ENCODE peak calls at places on chromosomes 13 and 19, in seven cellular contexts. H, Q, D, L, A, M and K are unnamed samples.

GRCh38 chr13:99150575-99151370 is 49.9 kb upstream of the UBAC2 start:
- DNase-seq in H (peak; percentile 56), Q (peak; percentile 100), D (no peak), L (no peak), A (no peak), M (no peak), K (no peak)

GRCh38 chr19:36215276-36216171 is 618 bp downstream of the ZNF146 start:
- DNase-seq in H (peak; percentile 29), Q (peak; percentile 17), D (no peak), L (no peak), A (no peak), M (peak; percentile 57), K (no peak)

GRCh38 chr13:79459906-79460305 is 21.0 kb upstream of the NDFIP2 start:
- DNase-seq in H (no peak), Q (peak; percentile 74), D (no peak), L (no peak), A (no peak), M (no peak), K (no peak)

GRCh38 chr19:51719251-51719901 is 4.4 kb downstream of the HAS1 start:
- DNase-seq in H (no peak), Q (no peak), D (no peak), L (peak; percentile 22), A (no peak), M (no peak), K (no peak)

GRCh38 chr13:20525144-20525600 is 485 bp downstream of the CRYL1 start:
- DNase-seq in H (no peak), Q (peak; percentile 4), D (no peak), L (peak; percentile 15), A (no peak), M (peak; percentile 30), K (peak; percentile 35)

GRCh38 chr13:95608640-95609280 is 35.7 kb downstream of the DZIP1 start:
- DNase-seq in H (no peak), Q (peak; percentile 40), D (no peak), L (no peak), A (no peak), M (no peak), K (no peak)

GRCh38 chr19:11574689-11575088 is 2.8 kb downstream of the ACP5 start:
- DNase-seq in H (no peak), Q (no peak), D (no peak), L (no peak), A (no peak), M (no peak), K (no peak)

GRCh38 chr19:55082023-55082851 is 6.6 kb downstream of the EPS8L1 start:
- DNase-seq in H (peak; percentile 63), Q (no peak), D (no peak), L (no peak), A (no peak), M (peak; percentile 43), K (no peak)

GRCh38 chr19:872266-872951 is 12.9 kb downstream of the CFD start:
- DNase-seq in H (peak; percentile 84), Q (peak; percentile 75), D (no peak), L (no peak), A (peak; percentile 72), M (peak; percentile 95), K (peak; percentile 84)

GRCh38 chr13:33610471-33611015 is 207.4 kb upstream of the RFC3 start:
- DNase-seq in H (peak; percentile 13), Q (no peak), D (peak; percentile 11), L (peak; percentile 55), A (peak; percentile 29), M (peak; percentile 7), K (no peak)

GRCh38 chr19:16342002-16342715 is 17.5 kb downstream of the KLF2 start:
- DNase-seq in H (no peak), Q (no peak), D (no peak), L (no peak), A (no peak), M (no peak), K (no peak)

GRCh38 chr19:16208847-16209246 is 11.1 kb downstream of the AP1M1 start:
- DNase-seq in H (no peak), Q (no peak), D (no peak), L (no peak), A (no peak), M (no peak), K (no peak)

GRCh38 chr13:35552172-35552844 is 75.8 kb upstream of the MAB21L1 start:
- DNase-seq in H (no peak), Q (peak; percentile 93), D (no peak), L (no peak), A (no peak), M (no peak), K (no peak)

GRCh38 chr19:17107546-17108452 is 32.2 kb downstream of the MYO9B start:
- DNase-seq in H (peak; percentile 96), Q (peak; percentile 96), D (peak; percentile 92), L (no peak), A (no peak), M (no peak), K (peak; percentile 74)